ENCODE peak calls at places on chromosome 18, in seven cellular contexts. One of them, this sample, is unnamed.

GRCh38 chr18:45518770-45519169 is 96.5 kb upstream of the SLC14A2 start:
- DNase-seq in glutamatergic neuron: no peak
- DNase-seq in WERI-Rb-1: no peak
- DNase-seq in endodermal cell: no peak
- DNase-seq in HepG2: no peak
- DNase-seq in fibroblast of mammary gland: no peak
- DNase-seq in mammary epithelial cell: no peak
- DNase-seq in this sample: no peak

GRCh38 chr18:48923746-48924580 is 26.8 kb downstream of the SMAD7 start:
- DNase-seq in HepG2: no peak
- DNase-seq in endodermal cell: peak; percentile 48
- DNase-seq in glutamatergic neuron: no peak
- DNase-seq in fibroblast of mammary gland: peak; percentile 76
- DNase-seq in mammary epithelial cell: peak; percentile 38
- DNase-seq in WERI-Rb-1: no peak
- DNase-seq in this sample: no peak

GRCh38 chr18:36808681-36809080 is 20.1 kb downstream of the TPGS2 start:
- DNase-seq in endodermal cell: no peak
- DNase-seq in HepG2: no peak
- DNase-seq in mammary epithelial cell: peak; percentile 21
- DNase-seq in fibroblast of mammary gland: peak; percentile 76
- DNase-seq in glutamatergic neuron: no peak
- DNase-seq in WERI-Rb-1: no peak
- DNase-seq in this sample: no peak

GRCh38 chr18:46343940-46344372 is 239.8 kb downstream of the HAUS1 start:
- DNase-seq in mammary epithelial cell: peak; percentile 21
- DNase-seq in fibroblast of mammary gland: no peak
- DNase-seq in glutamatergic neuron: peak; percentile 43
- DNase-seq in WERI-Rb-1: no peak
- DNase-seq in HepG2: no peak
- DNase-seq in endodermal cell: peak; percentile 74
- DNase-seq in this sample: no peak

GRCh38 chr18:73901151-73901550 is 246.5 kb downstream of the FBXO15 start:
- DNase-seq in HepG2: no peak
- DNase-seq in mammary epithelial cell: no peak
- DNase-seq in endodermal cell: no peak
- DNase-seq in fibroblast of mammary gland: no peak
- DNase-seq in WERI-Rb-1: no peak
- DNase-seq in glutamatergic neuron: no peak
- DNase-seq in this sample: no peak

GRCh38 chr18:386950-387349 is 113.6 kb downstream of the COLEC12 start:
- DNase-seq in HepG2: no peak
- DNase-seq in glutamatergic neuron: no peak
- DNase-seq in fibroblast of mammary gland: no peak
- DNase-seq in WERI-Rb-1: no peak
- DNase-seq in mammary epithelial cell: no peak
- DNase-seq in endodermal cell: no peak
- DNase-seq in this sample: no peak

GRCh38 chr18:32714571-32715148 is 58.2 kb downstream of the KLHL14 start:
- DNase-seq in HepG2: peak; percentile 79
- DNase-seq in endodermal cell: peak; percentile 84
- DNase-seq in mammary epithelial cell: peak; percentile 64
- DNase-seq in fibroblast of mammary gland: peak; percentile 69
- DNase-seq in WERI-Rb-1: peak; percentile 39
- DNase-seq in glutamatergic neuron: peak; percentile 30
- DNase-seq in this sample: peak; percentile 47

GRCh38 chr18:25055076-25055475 is 296.9 kb downstream of the ZNF521 start:
- DNase-seq in WERI-Rb-1: no peak
- DNase-seq in glutamatergic neuron: no peak
- DNase-seq in fibroblast of mammary gland: peak; percentile 80
- DNase-seq in endodermal cell: no peak
- DNase-seq in HepG2: no peak
- DNase-seq in mammary epithelial cell: peak; percentile 32
- DNase-seq in this sample: no peak

GRCh38 chr18:34796013-34796657 is 86.0 kb downstream of the DTNA start:
- DNase-seq in endodermal cell: no peak
- DNase-seq in mammary epithelial cell: no peak
- DNase-seq in WERI-Rb-1: no peak
- DNase-seq in fibroblast of mammary gland: no peak
- DNase-seq in HepG2: no peak
- DNase-seq in glutamatergic neuron: no peak
- DNase-seq in this sample: no peak

GRCh38 chr18:49460958-49461601 is 635 bp upstream of the DYM start:
- DNase-seq in WERI-Rb-1: no peak
- DNase-seq in mammary epithelial cell: no peak
- DNase-seq in fibroblast of mammary gland: peak; percentile 61
- DNase-seq in HepG2: no peak
- DNase-seq in endodermal cell: no peak
- DNase-seq in glutamatergic neuron: no peak
- DNase-seq in this sample: no peak

GRCh38 chr18:55343396-55344073 is 244.5 kb downstream of the TCF4 start:
- DNase-seq in mammary epithelial cell: peak; percentile 8
- DNase-seq in endodermal cell: no peak
- DNase-seq in HepG2: no peak
- DNase-seq in WERI-Rb-1: no peak
- DNase-seq in glutamatergic neuron: no peak
- DNase-seq in fibroblast of mammary gland: peak; percentile 56
- DNase-seq in this sample: no peak

GRCh38 chr18:7617738-7618422 is 50.8 kb downstream of the PTPRM start:
- DNase-seq in endodermal cell: no peak
- DNase-seq in glutamatergic neuron: no peak
- DNase-seq in mammary epithelial cell: peak; percentile 51
- DNase-seq in WERI-Rb-1: no peak
- DNase-seq in fibroblast of mammary gland: peak; percentile 86
- DNase-seq in HepG2: no peak
- DNase-seq in this sample: no peak

GRCh38 chr18:38367473-38367872 is 801.9 kb upstream of the CELF4 start:
- DNase-seq in mammary epithelial cell: no peak
- DNase-seq in WERI-Rb-1: no peak
- DNase-seq in glutamatergic neuron: no peak
- DNase-seq in HepG2: no peak
- DNase-seq in endodermal cell: no peak
- DNase-seq in fibroblast of mammary gland: no peak
- DNase-seq in this sample: no peak

GRCh38 chr18:48678237-48679115 is 139.6 kb downstream of the CTIF start:
- DNase-seq in HepG2: no peak
- DNase-seq in glutamatergic neuron: peak; percentile 7
- DNase-seq in endodermal cell: no peak
- DNase-seq in fibroblast of mammary gland: no peak
- DNase-seq in WERI-Rb-1: no peak
- DNase-seq in mammary epithelial cell: no peak
- DNase-seq in this sample: no peak

GRCh38 chr18:47263828-47264314 is 12.4 kb upstream of the SKOR2 start:
- DNase-seq in fibroblast of mammary gland: no peak
- DNase-seq in HepG2: no peak
- DNase-seq in endodermal cell: peak; percentile 72
- DNase-seq in mammary epithelial cell: no peak
- DNase-seq in WERI-Rb-1: peak; percentile 29
- DNase-seq in glutamatergic neuron: peak; percentile 48
- DNase-seq in this sample: no peak

GRCh38 chr18:8659609-8660242 is 45.6 kb upstream of the MTCL1 start:
- DNase-seq in WERI-Rb-1: no peak
- DNase-seq in mammary epithelial cell: no peak
- DNase-seq in fibroblast of mammary gland: no peak
- DNase-seq in HepG2: no peak
- DNase-seq in glutamatergic neuron: no peak
- DNase-seq in endodermal cell: peak; percentile 53
- DNase-seq in this sample: no peak

GRCh38 chr18:48613589-48613988 is 74.8 kb downstream of the CTIF start:
- DNase-seq in endodermal cell: no peak
- DNase-seq in HepG2: no peak
- DNase-seq in mammary epithelial cell: no peak
- DNase-seq in WERI-Rb-1: no peak
- DNase-seq in fibroblast of mammary gland: no peak
- DNase-seq in glutamatergic neuron: peak; percentile 38
- DNase-seq in this sample: no peak

GRCh38 chr18:73841661-73842060 is 306.0 kb downstream of the FBXO15 start:
- DNase-seq in fibroblast of mammary gland: peak; percentile 16
- DNase-seq in WERI-Rb-1: no peak
- DNase-seq in mammary epithelial cell: no peak
- DNase-seq in HepG2: no peak
- DNase-seq in glutamatergic neuron: no peak
- DNase-seq in endodermal cell: no peak
- DNase-seq in this sample: no peak

GRCh38 chr18:69239849-69240248 is 160.8 kb upstream of the DOK6 start:
- DNase-seq in mammary epithelial cell: no peak
- DNase-seq in glutamatergic neuron: no peak
- DNase-seq in fibroblast of mammary gland: no peak
- DNase-seq in endodermal cell: no peak
- DNase-seq in HepG2: no peak
- DNase-seq in WERI-Rb-1: peak; percentile 54
- DNase-seq in this sample: no peak

GRCh38 chr18:3447895-3448844 is 1.8 kb upstream of the TGIF1 start:
- DNase-seq in glutamatergic neuron: peak; percentile 92
- DNase-seq in endodermal cell: peak; percentile 98
- DNase-seq in HepG2: peak; percentile 93
- DNase-seq in WERI-Rb-1: peak; percentile 96
- DNase-seq in mammary epithelial cell: peak; percentile 99
- DNase-seq in fibroblast of mammary gland: peak; percentile 96
- DNase-seq in this sample: peak; percentile 84

GRCh38 chr18:77980275-77980674 is 730.6 kb downstream of the GALR1 start:
- DNase-seq in endodermal cell: no peak
- DNase-seq in glutamatergic neuron: no peak
- DNase-seq in fibroblast of mammary gland: no peak
- DNase-seq in mammary epithelial cell: no peak
- DNase-seq in WERI-Rb-1: no peak
- DNase-seq in HepG2: no peak
- DNase-seq in this sample: no peak

GRCh38 chr18:33749831-33750230 is 171.8 kb downstream of the ASXL3 start:
- DNase-seq in WERI-Rb-1: no peak
- DNase-seq in HepG2: no peak
- DNase-seq in fibroblast of mammary gland: no peak
- DNase-seq in glutamatergic neuron: peak; percentile 25
- DNase-seq in mammary epithelial cell: no peak
- DNase-seq in endodermal cell: peak; percentile 45
- DNase-seq in this sample: no peak

GRCh38 chr18:6198585-6198984 is 216.1 kb downstream of the L3MBTL4 start:
- DNase-seq in WERI-Rb-1: no peak
- DNase-seq in HepG2: no peak
- DNase-seq in glutamatergic neuron: no peak
- DNase-seq in endodermal cell: no peak
- DNase-seq in fibroblast of mammary gland: no peak
- DNase-seq in mammary epithelial cell: no peak
- DNase-seq in this sample: no peak

GRCh38 chr18:6200375-6200774 is 214.3 kb downstream of the L3MBTL4 start:
- DNase-seq in endodermal cell: no peak
- DNase-seq in WERI-Rb-1: no peak
- DNase-seq in fibroblast of mammary gland: no peak
- DNase-seq in glutamatergic neuron: no peak
- DNase-seq in mammary epithelial cell: no peak
- DNase-seq in HepG2: no peak
- DNase-seq in this sample: no peak

GRCh38 chr18:6199777-6200176 is 214.9 kb downstream of the L3MBTL4 start:
- DNase-seq in glutamatergic neuron: no peak
- DNase-seq in fibroblast of mammary gland: no peak
- DNase-seq in WERI-Rb-1: no peak
- DNase-seq in HepG2: no peak
- DNase-seq in endodermal cell: no peak
- DNase-seq in mammary epithelial cell: no peak
- DNase-seq in this sample: no peak

DNA sequence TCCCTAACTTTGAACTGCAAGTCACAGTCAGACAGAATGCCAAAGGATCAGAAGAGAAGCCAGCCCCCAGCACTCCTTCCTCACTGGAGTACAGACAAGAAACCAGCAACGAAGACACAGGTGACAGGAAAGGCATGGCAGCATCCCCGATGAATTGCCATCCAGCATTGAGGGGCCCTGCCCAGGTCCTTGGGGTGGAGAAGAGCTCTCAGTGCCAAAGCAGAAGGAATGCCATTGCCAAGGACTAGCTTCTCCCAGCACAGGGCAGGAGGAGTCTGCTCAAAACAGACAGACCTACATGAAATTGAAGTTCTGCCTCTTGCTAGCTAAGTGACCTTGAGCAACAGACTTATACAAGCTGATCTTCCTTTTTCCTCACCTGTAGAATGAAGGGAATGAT is 220.1 kb downstream of the L3MBTL4 start:
- DNase-seq in HepG2: no peak
- DNase-seq in fibroblast of mammary gland: no peak
- DNase-seq in WERI-Rb-1: no peak
- DNase-seq in mammary epithelial cell: no peak
- DNase-seq in endodermal cell: no peak
- DNase-seq in glutamatergic neuron: no peak
- DNase-seq in this sample: no peak
- TF ChIP-seq CTCF in HepG2: no peak
- TF ChIP-seq CTCF in fibroblast of mammary gland: no peak
- TF ChIP-seq CTCF in WERI-Rb-1: no peak
- TF ChIP-seq CTCF in mammary epithelial cell: no peak
- TF ChIP-seq CTCF in endodermal cell: no peak
- TF ChIP-seq CTCF in glutamatergic neuron: no peak
- TF ChIP-seq CTCF in this sample: no peak

GRCh38 chr18:64175432-64175831 is 26.5 kb upstream of the LINC00305 start:
- DNase-seq in mammary epithelial cell: no peak
- DNase-seq in WERI-Rb-1: no peak
- DNase-seq in HepG2: no peak
- DNase-seq in glutamatergic neuron: no peak
- DNase-seq in fibroblast of mammary gland: no peak
- DNase-seq in endodermal cell: peak; percentile 59
- DNase-seq in this sample: no peak
- TF ChIP-seq CTCF in mammary epithelial cell: no peak
- TF ChIP-seq CTCF in WERI-Rb-1: no peak
- TF ChIP-seq CTCF in HepG2: no peak
- TF ChIP-seq CTCF in glutamatergic neuron: no peak
- TF ChIP-seq CTCF in fibroblast of mammary gland: no peak
- TF ChIP-seq CTCF in endodermal cell: no peak
- TF ChIP-seq CTCF in this sample: no peak

DNA sequence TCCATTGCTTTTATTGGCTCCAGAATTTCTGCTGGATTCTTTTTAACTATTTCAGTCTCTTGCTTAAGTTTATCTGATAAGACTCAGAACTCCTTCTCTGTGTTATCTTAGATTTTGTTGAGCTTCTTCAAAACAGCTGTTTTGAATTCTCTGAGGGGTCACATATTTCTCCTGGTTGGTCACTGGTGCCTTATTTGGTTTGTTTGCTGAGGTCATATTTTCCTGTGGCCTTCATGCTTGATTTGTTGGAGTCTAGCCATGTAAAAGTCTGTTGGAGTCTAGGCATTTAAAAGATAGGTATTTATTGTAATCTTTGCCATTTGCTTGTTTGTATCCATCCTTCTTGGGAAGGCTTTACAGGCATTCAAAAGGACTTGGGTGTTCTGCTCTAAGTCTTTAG is 398.7 kb downstream of the DSEL start:
- DNase-seq in endodermal cell: no peak
- DNase-seq in HepG2: no peak
- DNase-seq in fibroblast of mammary gland: peak; percentile 8
- DNase-seq in glutamatergic neuron: no peak
- DNase-seq in WERI-Rb-1: no peak
- DNase-seq in mammary epithelial cell: no peak
- DNase-seq in this sample: no peak
- TF ChIP-seq CTCF in endodermal cell: no peak
- TF ChIP-seq CTCF in HepG2: no peak
- TF ChIP-seq CTCF in fibroblast of mammary gland: no peak
- TF ChIP-seq CTCF in glutamatergic neuron: no peak
- TF ChIP-seq CTCF in WERI-Rb-1: no peak
- TF ChIP-seq CTCF in mammary epithelial cell: no peak
- TF ChIP-seq CTCF in this sample: no peak

DNA sequence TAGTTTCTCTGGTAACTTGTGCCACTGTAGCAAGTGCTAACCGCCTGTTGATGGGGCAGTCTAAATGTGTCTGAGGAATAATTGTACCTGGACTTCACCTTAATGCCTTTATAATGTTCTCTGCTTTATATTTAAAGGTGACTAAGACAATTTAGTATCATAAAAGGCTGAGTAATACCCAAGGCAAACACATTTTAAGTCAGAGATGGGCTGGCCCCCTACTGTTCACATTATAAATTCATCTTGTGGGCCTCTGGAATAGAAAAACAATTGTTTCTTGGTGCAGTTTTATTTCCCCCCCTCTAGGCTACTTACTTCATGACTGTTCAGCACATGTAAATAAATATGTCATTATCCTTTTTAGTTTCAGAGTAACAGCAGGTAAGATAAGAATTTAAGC is 559.3 kb upstream of the PIK3C3 start:
- DNase-seq in glutamatergic neuron: no peak
- DNase-seq in HepG2: no peak
- DNase-seq in fibroblast of mammary gland: no peak
- DNase-seq in mammary epithelial cell: peak; percentile 34
- DNase-seq in endodermal cell: no peak
- DNase-seq in WERI-Rb-1: no peak
- DNase-seq in this sample: no peak
- TF ChIP-seq CTCF in glutamatergic neuron: no peak
- TF ChIP-seq CTCF in HepG2: no peak
- TF ChIP-seq CTCF in fibroblast of mammary gland: no peak
- TF ChIP-seq CTCF in mammary epithelial cell: peak; percentile 21
- TF ChIP-seq CTCF in endodermal cell: peak; percentile 47
- TF ChIP-seq CTCF in WERI-Rb-1: no peak
- TF ChIP-seq CTCF in this sample: peak; percentile 35

This sample was measured in neural crest cell.